ENCODE peak calls at places on chromosome X, in seven cellular contexts. J is fibroblast of the conjunctiva; G is T-helper 1 cell; S is NB4; K is T-helper 9 cell; C is NCI-H510A treated with DMSO at 0.1 percent for 48 hours; W is stimulated activated naive B cell treated with anti-CD40 and anti-IgM and Interleukin-4, amounts not matched to agents 10 μg/mL and 1 μg/mL and 100 μg/mL, for 72 hours. Q is an unnamed sample.

GRCh38 chrX:152905081-152905420 is 7.2 kb downstream of the ZNF185 start:
- DNase-seq in J (no peak), G (no peak), S (no peak), K (no peak), C (no peak), W (no peak), Q (no peak)

GRCh38 chrX:39854772-39855747 is 242.7 kb downstream of the BCOR start:
- DNase-seq in J (no peak), G (peak), S (peak), K (peak), C (peak), W (peak), Q (no peak)

GRCh38 chrX:28609917-28610613 is 22.8 kb downstream of the IL1RAPL1 start:
- DNase-seq in J (no peak), G (no peak), S (no peak), K (no peak), C (no peak), W (no peak), Q (no peak)

GRCh38 chrX:32530802-32531403 is 680.4 kb downstream of the DMD start:
- DNase-seq in J (peak), G (no peak), S (peak), K (no peak), C (peak), W (no peak), Q (no peak)

GRCh38 chrX:154010330-154011087 is 9.2 kb downstream of the IRAK1 start:
- DNase-seq in J (no peak), G (no peak), S (peak), K (no peak), C (no peak), W (no peak), Q (no peak)

GRCh38 chrX:45731448-45731847 is 530.8 kb upstream of the DIPK2B start:
- DNase-seq in J (no peak), G (no peak), S (no peak), K (no peak), C (no peak), W (no peak), Q (no peak)

GRCh38 chrX:17869580-17869979 is 8.5 kb upstream of the RAI2 start:
- DNase-seq in J (no peak), G (no peak), S (no peak), K (no peak), C (no peak), W (no peak), Q (no peak)

GRCh38 chrX:124217289-124218251 is 114.9 kb upstream of the TEX13D start:
- DNase-seq in J (no peak), G (peak), S (peak), K (peak), C (peak), W (peak), Q (no peak)

GRCh38 chrX:114611018-114611619 is 27.2 kb downstream of the HTR2C start:
- DNase-seq in J (peak), G (no peak), S (peak), K (peak), C (peak), W (no peak), Q (no peak)

GRCh38 chrX:55056820-55057690 is 17.8 kb upstream of the PAGE2B start:
- DNase-seq in J (no peak), G (peak), S (no peak), K (peak), C (no peak), W (no peak), Q (no peak)

GRCh38 chrX:140439455-140439854 is 65.4 kb downstream of the SOX3 start:
- DNase-seq in J (no peak), G (no peak), S (no peak), K (no peak), C (no peak), W (no peak), Q (no peak)

GRCh38 chrX:113408843-113409242 is 568.2 kb upstream of the AMOT start:
- DNase-seq in J (no peak), G (no peak), S (no peak), K (no peak), C (no peak), W (no peak), Q (no peak)

GRCh38 chrX:71909956-71910355 is 689 bp upstream of the NHSL2 start:
- DNase-seq in J (no peak), G (no peak), S (no peak), K (no peak), C (peak), W (no peak), Q (no peak)

GRCh38 chrX:9829308-9830267 is 43.4 kb downstream of the SHROOM2 start:
- DNase-seq in J (no peak), G (no peak), S (no peak), K (no peak), C (no peak), W (no peak), Q (no peak)

GRCh38 chrX:72621619-72622485 is 49.2 kb upstream of the HDAC8 start:
- DNase-seq in J (no peak), G (no peak), S (no peak), K (no peak), C (no peak), W (no peak), Q (no peak)

GRCh38 chrX:25523574-25523973 is 507.8 kb upstream of the ARX start:
- DNase-seq in J (peak), G (no peak), S (peak), K (no peak), C (peak), W (no peak), Q (no peak)

Q was measured in esophagus muscularis mucosa.